ENCODE peak calls at places on chromosomes 11 and 22, in four cellular contexts. W, J, B and E are unnamed samples.
A peak's percentile ranks its signal among the peaks of the same experiment; 100 is the strongest.

GRCh38 chr11:75745807-75746206 is 22.8 kb upstream of the DGAT2 start:
- DNase-seq in J (no peak), W (no peak), B (no peak), E (no peak)

GRCh38 chr11:96969251-96969650 is 579.4 kb downstream of the JRKL start:
- DNase-seq in B (no peak), J (no peak), W (no peak), E (peak; percentile 33)

GRCh38 chr22:37818397-37819099 is 4.6 kb upstream of the GALR3 start:
- DNase-seq in B (peak; percentile 64), J (no peak), W (peak; percentile 77), E (peak; percentile 55)

GRCh38 chr11:9797300-9797699 is 133.4 kb downstream of the SWAP70 start:
- DNase-seq in J (no peak), W (no peak), B (no peak), E (peak; percentile 26)

GRCh38 chr11:1919428-1920127 is at the start of gene TNNT3:
- DNase-seq in W (no peak), B (no peak), J (no peak), E (no peak)

GRCh38 chr11:33965032-33965431 is 73.2 kb upstream of the LMO2 start:
- DNase-seq in W (no peak), B (no peak), J (no peak), E (no peak)

GRCh38 chr11:69497221-69497787 is 15.8 kb downstream of the LINC01488 start:
- DNase-seq in B (peak; percentile 99), J (peak; percentile 97), W (no peak), E (peak; percentile 97)

GRCh38 chr11:30859709-30860108 is 273.6 kb upstream of the MPPED2 start:
- DNase-seq in W (no peak), B (no peak), J (no peak), E (no peak)

GRCh38 chr11:83736689-83737088 is 450.5 kb upstream of the CCDC90B start:
- DNase-seq in J (no peak), W (no peak), B (no peak), E (no peak)

GRCh38 chr11:82003671-82004148 is 730.0 kb downstream of the FAM181B start:
- DNase-seq in W (no peak), J (no peak), B (peak; percentile 25), E (no peak)

GRCh38 chr22:28112548-28113043 is 193.5 kb upstream of the PITPNB start:
- DNase-seq in B (peak; percentile 66), J (peak; percentile 25), W (peak; percentile 40), E (peak; percentile 49)

GRCh38 chr22:40345801-40346177 is 511 bp upstream of the ADSL start:
- DNase-seq in J (peak; percentile 10), B (peak; percentile 49), W (no peak), E (peak; percentile 33)

GRCh38 chr22:50498322-50498861 is 9.1 kb downstream of the LMF2 start:
- DNase-seq in J (peak; percentile 80), B (peak; percentile 36), W (peak; percentile 82), E (peak; percentile 91)

GRCh38 chr11:45163956-45164575 is 17.6 kb downstream of the PRDM11 start:
- DNase-seq in J (no peak), W (no peak), B (peak; percentile 60), E (no peak)

GRCh38 chr22:25747245-25747944 is 5.4 kb downstream of the MYO18B start:
- DNase-seq in J (peak; percentile 35), B (peak; percentile 99), W (no peak), E (peak; percentile 93)

GRCh38 chr11:68854273-68854958 is 12.7 kb upstream of the CPT1A start:
- DNase-seq in W (no peak), B (no peak), J (no peak), E (no peak)

GRCh38 chr22:27651486-27651885 is 150.1 kb downstream of the MN1 start:
- DNase-seq in B (no peak), J (no peak), W (no peak), E (no peak)

GRCh38 chr11:134661660-134662059 is 249.6 kb upstream of the B3GAT1 start:
- DNase-seq in W (no peak), J (no peak), B (no peak), E (no peak)

GRCh38 chr11:9664276-9665171 is 647 bp downstream of the SWAP70 start:
- DNase-seq in W (peak; percentile 39), J (peak; percentile 29), B (peak; percentile 48), E (peak; percentile 83)

GRCh38 chr11:29251738-29252137 is 765.1 kb downstream of the KCNA4 start:
- DNase-seq in W (no peak), B (no peak), J (no peak), E (no peak)

GRCh38 chr11:2892215-2893020 is 6.8 kb upstream of the CDKN1C start:
- DNase-seq in W (peak; percentile 88), B (peak; percentile 40), J (no peak), E (peak; percentile 74)

GRCh38 chr11:101880208-101880607 is 34.6 kb upstream of the CEP126 start:
- DNase-seq in W (no peak), B (peak; percentile 78), J (peak; percentile 75), E (peak; percentile 44)

GRCh38 chr22:37311761-37312312 is 29.5 kb downstream of the CYTH4 start:
- DNase-seq in B (no peak), W (no peak), J (no peak), E (no peak)

GRCh38 chr11:111939836-111940604 is 2.9 kb downstream of the DIXDC1 start:
- DNase-seq in J (no peak), W (no peak), B (peak; percentile 96), E (no peak)

GRCh38 chr11:111937859-111938258 is 716 bp downstream of the DIXDC1 start:
- DNase-seq in J (no peak), W (no peak), B (no peak), E (no peak)

GRCh38 chr11:111937461-111937769 is 272 bp downstream of the DIXDC1 start:
- DNase-seq in B (no peak), W (no peak), J (no peak), E (no peak)

GRCh38 chr11:111936045-111936400 is 1.1 kb upstream of the DIXDC1 start:
- DNase-seq in B (no peak), W (no peak), J (peak; percentile 34), E (no peak)

GRCh38 chr11:111938687-111939160 is 1.6 kb downstream of the DIXDC1 start:
- DNase-seq in W (peak; percentile 67), B (peak; percentile 66), J (peak; percentile 76), E (peak; percentile 27)
- H3K9ac ChIP-seq in W (no peak overlapping the region), B (no peak overlapping the region), J (peak overlapping the region; percentile 9), E (no peak overlapping the region)

DNA sequence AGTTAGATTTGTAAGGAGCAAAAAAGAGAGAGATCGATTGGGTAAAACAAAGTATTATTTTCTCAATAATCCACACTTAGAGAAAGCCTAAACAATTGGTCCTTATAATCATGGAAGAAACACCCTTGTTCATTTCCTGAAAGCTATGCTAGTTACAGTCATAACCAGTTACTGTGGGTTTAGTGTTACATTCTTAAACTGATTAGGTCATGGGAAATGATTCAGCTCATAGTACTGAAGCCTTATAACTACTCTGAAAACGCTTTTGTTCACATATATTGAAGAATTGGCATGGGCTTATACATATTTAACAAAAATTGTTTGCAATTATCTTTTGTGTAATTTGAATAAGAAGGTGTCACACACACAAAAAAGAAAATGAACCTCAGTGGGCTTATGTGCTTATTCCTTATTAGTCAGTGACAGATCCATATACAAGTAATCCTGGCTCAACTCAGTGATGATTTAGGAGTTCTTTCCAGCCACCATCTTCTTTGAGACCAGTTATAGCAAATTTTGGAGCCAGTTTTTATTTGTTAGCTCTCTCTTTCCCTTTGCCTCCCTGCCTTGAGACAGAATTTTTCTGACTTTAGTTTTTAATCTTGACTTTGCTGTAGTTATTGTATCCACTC is 198.5 kb upstream of the CTSC start:
- DNase-seq in J (peak; percentile 5), W (no peak), B (peak; percentile 97), E (peak; percentile 70)
- H3K9ac ChIP-seq in J (no peak overlapping the region), W (no peak overlapping the region), B (no peak overlapping the region), E (no peak overlapping the region)

GRCh38 chr11:66866007-66866406 is 9.1 kb downstream of the LRFN4 start:
- DNase-seq in W (no peak), J (no peak), B (no peak), E (no peak)
- H3K9ac ChIP-seq in W (no peak overlapping the region), J (no peak overlapping the region), B (no peak overlapping the region), E (no peak overlapping the region)

DNA sequence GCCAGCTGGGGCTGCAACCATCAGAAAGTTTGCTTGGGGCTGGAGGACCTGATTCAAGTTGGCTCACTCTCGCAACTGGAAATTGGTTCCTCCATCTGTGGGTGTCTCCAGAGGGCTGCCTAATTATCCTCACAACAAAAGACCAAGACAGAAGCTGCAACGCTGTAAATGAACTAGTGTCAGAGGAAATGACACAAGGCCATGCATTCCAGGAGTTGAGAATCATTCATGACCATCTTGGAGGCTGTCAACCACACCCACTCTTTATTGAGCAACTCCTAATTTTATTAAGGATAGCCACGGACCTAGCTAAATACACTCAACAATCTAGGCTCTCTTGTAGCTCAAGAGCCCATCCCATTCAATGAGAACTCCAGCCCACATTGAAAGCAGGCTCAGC is 1060.8 kb downstream of the OPCML start:
- DNase-seq in J (no peak), W (no peak), B (peak; percentile 52), E (no peak)
- H3K9ac ChIP-seq in J (no peak overlapping the region), W (no peak overlapping the region), B (no peak overlapping the region), E (no peak overlapping the region)

DNA sequence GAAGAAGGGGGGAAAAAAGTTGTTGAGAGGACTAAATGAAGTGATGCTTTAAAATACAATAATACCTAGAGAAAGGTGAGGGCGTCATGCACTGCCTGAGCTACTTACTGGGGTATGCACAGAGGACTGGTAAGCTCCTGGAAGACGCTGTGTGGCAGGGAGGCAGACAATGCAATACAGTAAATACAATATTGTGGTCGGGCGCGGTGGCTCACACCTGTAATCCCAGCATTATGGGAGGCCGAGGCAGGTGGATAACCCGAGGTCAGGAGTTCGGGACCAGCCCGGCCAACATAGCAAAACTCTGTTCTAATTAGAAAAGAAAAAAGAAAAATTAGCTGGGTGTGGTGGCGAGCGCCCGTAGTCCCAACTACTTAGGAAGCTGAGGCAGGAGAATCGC is 683 bp upstream of the SYTL2 start:
- DNase-seq in J (no peak), B (no peak), W (no peak), E (no peak)
- H3K9ac ChIP-seq in J (no peak overlapping the region), B (no peak overlapping the region), W (peak overlapping the region; percentile 40), E (no peak overlapping the region)